ENCODE peak calls at places on chromosomes 13 and 19, in ten cellular contexts. Q, D, R, Y, E, O, U, P, T and C are unnamed samples.

GRCh38 chr13:94315188-94315587 is 164.3 kb downstream of the DCT start:
- DNase-seq in Q (no peak), D (no peak), P (no peak), E (no peak), O (no peak), R (no peak), U (no peak), T (no peak), Y (no peak), C (no peak)

GRCh38 chr13:35994131-35994966 is 136.8 kb downstream of the DCLK1 start:
- DNase-seq in P (no peak), D (peak; percentile 34), T (no peak), Y (no peak), Q (peak; percentile 96), O (peak; percentile 71), E (peak; percentile 99), R (no peak), U (no peak), C (peak; percentile 51)

GRCh38 chr19:38588041-38588440 is 29.7 kb downstream of the MAP4K1 start:
- DNase-seq in R (no peak), D (no peak), E (no peak), Q (no peak), Y (no peak), T (no peak), P (no peak), O (no peak), U (no peak), C (no peak)

GRCh38 chr13:45339399-45339798 is 1.6 kb downstream of the TPT1 start:
- DNase-seq in Y (no peak), O (no peak), R (no peak), D (no peak), Q (no peak), E (no peak), T (no peak), U (no peak), P (no peak), C (no peak)

GRCh38 chr19:48511800-48512503 is at the start of gene LMTK3:
- DNase-seq in E (peak; percentile 22), U (no peak), Q (peak; percentile 89), D (no peak), R (peak; percentile 82), O (no peak), T (peak; percentile 82), Y (peak; percentile 97), P (no peak), C (no peak)

GRCh38 chr19:40398417-40399056 is 8.6 kb upstream of the HIPK4 start:
- DNase-seq in T (no peak), Y (peak; percentile 78), D (no peak), O (no peak), R (no peak), P (no peak), E (no peak), Q (no peak), U (peak; percentile 78), C (no peak)

GRCh38 chr13:90968510-90968909 is 379.0 kb upstream of the MIR17HG start:
- DNase-seq in D (no peak), T (no peak), P (no peak), U (no peak), Y (peak; percentile 38), O (no peak), E (peak; percentile 20), Q (no peak), R (no peak), C (no peak)

GRCh38 chr19:50568321-50569022 is at the start of gene LRRC4B:
- DNase-seq in Y (peak; percentile 93), D (no peak), U (no peak), E (no peak), T (no peak), R (no peak), P (no peak), Q (no peak), O (no peak), C (no peak)

GRCh38 chr13:46665630-46666482 is 112.9 kb downstream of the LRCH1 start:
- DNase-seq in Q (no peak), O (no peak), R (no peak), D (no peak), U (peak; percentile 44), P (no peak), T (no peak), Y (peak; percentile 29), E (no peak), C (no peak)

GRCh38 chr13:110305949-110306339 is 1.0 kb downstream of the COL4A1 start:
- DNase-seq in T (no peak), O (no peak), E (peak; percentile 43), Q (no peak), U (no peak), Y (no peak), P (no peak), D (no peak), R (no peak), C (no peak)

GRCh38 chr19:7871280-7871529 is 3.0 kb downstream of the PRR36 start:
- DNase-seq in Y (no peak), U (no peak), O (no peak), T (no peak), D (no peak), E (no peak), R (no peak), P (no peak), Q (no peak), C (no peak)

GRCh38 chr13:106446011-106446410 is 89.5 kb downstream of the EFNB2 start:
- DNase-seq in Y (no peak), Q (no peak), P (no peak), O (no peak), E (no peak), R (no peak), D (no peak), T (no peak), U (no peak), C (no peak)

GRCh38 chr13:107067381-107067780 is 499.4 kb upstream of the ARGLU1 start:
- DNase-seq in E (no peak), P (no peak), Y (peak; percentile 11), Q (no peak), D (no peak), U (no peak), R (no peak), T (no peak), O (no peak), C (no peak)

GRCh38 chr13:73261739-73262216 is 203.0 kb downstream of the KLF5 start:
- DNase-seq in Y (no peak), U (no peak), D (no peak), P (no peak), R (no peak), E (no peak), Q (no peak), O (no peak), T (no peak), C (no peak)

GRCh38 chr13:109649713-109650112 is 136.7 kb downstream of the IRS2 start:
- DNase-seq in D (no peak), E (no peak), Q (no peak), O (no peak), T (no peak), R (no peak), P (no peak), U (no peak), Y (no peak), C (no peak)

GRCh38 chr19:17213334-17213733 is 1.8 kb upstream of the USE1 start:
- DNase-seq in O (no peak), E (no peak), Q (no peak), D (no peak), U (no peak), Y (no peak), P (no peak), T (no peak), R (no peak), C (peak; percentile 67)

GRCh38 chr19:17216058-17216670 is 1.0 kb downstream of the USE1 start:
- DNase-seq in T (no peak), Y (peak; percentile 66), D (no peak), E (no peak), O (no peak), R (no peak), P (no peak), Q (no peak), U (no peak), C (no peak)

GRCh38 chr19:17214531-17215124 is 529 bp upstream of the USE1 start:
- DNase-seq in R (no peak), P (no peak), Y (peak; percentile 62), O (no peak), U (no peak), D (no peak), Q (no peak), E (no peak), T (no peak), C (no peak)

GRCh38 chr19:17211547-17212446 is 3.4 kb upstream of the USE1 start:
- DNase-seq in D (no peak), U (no peak), P (no peak), E (no peak), T (no peak), O (no peak), Q (no peak), Y (no peak), R (no peak), C (no peak)

GRCh38 chr19:17215125-17215971 is at the start of gene USE1:
- DNase-seq in E (peak; percentile 92), T (peak; percentile 96), D (peak; percentile 72), Y (peak; percentile 97), R (peak; percentile 94), O (peak; percentile 90), P (peak; percentile 89), Q (peak; percentile 95), U (peak; percentile 92), C (peak; percentile 94)
- TF ChIP-seq CTCF in E (no peak), T (no peak), D (no peak), Y (no peak), R (no peak), O (no peak), P (no peak), Q (no peak), U (no peak), C (no peak)

GRCh38 chr19:2176336-2176994 is 12.7 kb downstream of the DOT1L start:
- DNase-seq in R (no peak), U (no peak), O (no peak), D (no peak), T (peak; percentile 81), P (no peak), E (no peak), Q (peak; percentile 67), Y (no peak), C (no peak)
- H3K36me3 ChIP-seq in R (no peaks in the 10 kb centered on the region), U (no peaks in the 10 kb centered on the region), O (no peaks in the 10 kb centered on the region), D (peaks cover 4% of the 10 kb centered on the region), T (peaks cover 7% of the 10 kb centered on the region), P (no peaks in the 10 kb centered on the region), E (peaks cover 11% of the 10 kb centered on the region), Q (peaks cover 5% of the 10 kb centered on the region), Y (no peaks in the 10 kb centered on the region), C (no peaks in the 10 kb centered on the region)

DNA sequence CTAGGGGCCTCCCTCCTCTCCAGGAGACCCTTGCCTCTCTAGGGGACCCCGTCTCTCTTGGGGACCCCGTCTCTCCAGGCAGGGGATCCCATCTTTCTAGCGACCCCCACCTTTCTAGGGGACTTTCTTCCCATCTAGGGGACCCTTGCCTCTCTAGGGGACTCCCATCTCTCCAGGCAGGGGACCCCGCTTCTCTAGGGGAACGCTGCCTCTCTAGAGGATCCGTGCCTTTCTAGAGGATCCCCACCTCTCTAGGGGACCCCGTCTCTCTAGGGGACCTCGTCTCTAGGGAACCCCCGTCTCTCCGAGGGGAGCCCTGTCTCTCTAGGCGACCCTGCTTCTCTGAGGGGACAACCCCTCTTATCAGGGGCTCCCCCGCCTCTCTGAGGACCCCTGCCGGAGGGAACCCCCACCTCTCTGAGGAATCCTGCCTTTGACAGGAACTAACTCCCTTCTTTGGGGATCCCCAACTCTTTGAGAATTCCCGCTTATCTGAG is 19.1 kb upstream of the GATAD2A start:
- DNase-seq in P (no peak), D (no peak), R (peak; percentile 56), E (no peak), Y (no peak), U (no peak), Q (no peak), T (peak; percentile 70), O (no peak), C (no peak)
- H3K4me3 ChIP-seq in P (peak overlapping the region; percentile 96), D (peak overlapping the region; percentile 88), R (peak overlapping the region; percentile 85), E (peak overlapping the region; percentile 85), Y (peak overlapping the region; percentile 88), U (peak overlapping the region; percentile 95), Q (peak overlapping the region; percentile 54), T (peak overlapping the region; percentile 77), O (peak overlapping the region; percentile 84), C (peak overlapping the region; percentile 74)

GRCh38 chr13:19587635-19588300 is 26.4 kb upstream of the TPTE2 start:
- DNase-seq in D (no peak), Y (peak; percentile 45), P (peak; percentile 67), O (no peak), R (no peak), E (peak; percentile 58), U (no peak), T (no peak), Q (no peak), C (no peak)
- TF ChIP-seq CTCF in D (no peak), Y (peak; percentile 71), P (peak; percentile 63), O (peak; percentile 41), R (no peak), E (peak; percentile 45), U (peak; percentile 56), T (peak; percentile 51), Q (peak; percentile 22), C (peak; percentile 29)